ENCODE peak calls at places on chromosomes 5 and 9, in ten cellular contexts. G is SK-N-SH, Q is IMR-90, M is GM12878, X is keratinocyte, S is fibroblast of lung, E is H9, Y is DND-41, L is astrocyte, D is H1. V is an unnamed sample.

GRCh38 chr9:136409557-136410455 is 608 bp downstream of the ENTR1 start:
- DNase-seq in G (peak), Q (peak), M (no peak), X (no peak), S (peak), E (no peak), Y (peak), L (peak), D (no peak), V (peak)

GRCh38 chr9:127170049-127170448 is 47.6 kb upstream of the ANGPTL2 start:
- DNase-seq in G (no peak), Q (no peak), M (no peak), X (no peak), S (no peak), E (no peak), Y (no peak), L (no peak), D (no peak), V (no peak)

GRCh38 chr9:136546697-136547481 is 1.0 kb upstream of the NOTCH1 start:
- DNase-seq in G (peak), Q (peak), M (no peak), X (no peak), S (peak), E (peak), Y (peak), L (no peak), D (no peak), V (peak)

GRCh38 chr5:66494437-66494836 is 101.8 kb upstream of the MAST4 start:
- DNase-seq in G (no peak), Q (no peak), M (no peak), X (no peak), S (no peak), E (peak), Y (no peak), L (no peak), D (peak), V (peak)

GRCh38 chr5:17916451-17916850 is 282.2 kb downstream of the TAF11L14 start:
- DNase-seq in G (no peak), Q (no peak), M (no peak), X (no peak), S (no peak), E (no peak), Y (no peak), L (no peak), D (no peak), V (no peak)

GRCh38 chr5:163760498-163760897 is 255.1 kb downstream of the MAT2B start:
- DNase-seq in G (no peak), Q (peak), M (no peak), X (no peak), S (peak), E (no peak), Y (no peak), L (peak), D (no peak), V (no peak)

GRCh38 chr9:13705913-13706312 is 426.4 kb upstream of the MPDZ start:
- DNase-seq in G (peak), Q (peak), M (no peak), X (no peak), S (peak), E (no peak), Y (no peak), L (peak), D (no peak), V (peak)

GRCh38 chr9:131082774-131083512 is 13.4 kb upstream of the AIF1L start:
- DNase-seq in G (no peak), Q (no peak), M (no peak), X (peak), S (no peak), E (no peak), Y (no peak), L (no peak), D (no peak), V (no peak)

GRCh38 chr5:14397717-14398116 is 183.9 kb upstream of the OTULINL start:
- DNase-seq in G (no peak), Q (peak), M (no peak), X (no peak), S (peak), E (no peak), Y (no peak), L (peak), D (no peak), V (no peak)

GRCh38 chr9:32344551-32345182 is 39.8 kb upstream of the ACO1 start:
- DNase-seq in G (no peak), Q (peak), M (no peak), X (no peak), S (no peak), E (peak), Y (peak), L (no peak), D (peak), V (peak)

GRCh38 chr5:956941-957729 is 51.5 kb upstream of the NKD2 start:
- DNase-seq in G (peak), Q (peak), M (no peak), X (no peak), S (peak), E (peak), Y (peak), L (peak), D (no peak), V (peak)

GRCh38 chr5:154221371-154221896 is 30.9 kb downstream of the GALNT10 start:
- DNase-seq in G (no peak), Q (peak), M (no peak), X (peak), S (peak), E (no peak), Y (peak), L (peak), D (no peak), V (peak)

GRCh38 chr5:174563899-174564298 is 160.5 kb upstream of the MSX2 start:
- DNase-seq in G (peak), Q (peak), M (no peak), X (no peak), S (no peak), E (no peak), Y (no peak), L (no peak), D (no peak), V (no peak)

GRCh38 chr9:136823136-136824046 is 15.6 kb downstream of the RABL6 start:
- DNase-seq in G (no peak), Q (no peak), M (no peak), X (no peak), S (no peak), E (no peak), Y (no peak), L (no peak), D (no peak), V (no peak)

GRCh38 chr9:106797299-106797698 is 65.7 kb upstream of the ZNF462 start:
- DNase-seq in G (no peak), Q (no peak), M (no peak), X (no peak), S (peak), E (no peak), Y (no peak), L (peak), D (no peak), V (no peak)

GRCh38 chr5:125357660-125358059 is 611.2 kb upstream of the ZNF608 start:
- DNase-seq in G (no peak), Q (no peak), M (no peak), X (no peak), S (no peak), E (no peak), Y (no peak), L (no peak), D (no peak), V (no peak)

GRCh38 chr5:88675758-88676636 is 207.0 kb downstream of the MEF2C start:
- DNase-seq in G (peak), Q (peak), M (no peak), X (no peak), S (peak), E (peak), Y (no peak), L (peak), D (no peak), V (peak)

GRCh38 chr5:16515532-16515931 is 49.9 kb upstream of the ZNF622 start:
- DNase-seq in G (no peak), Q (no peak), M (no peak), X (no peak), S (no peak), E (no peak), Y (no peak), L (no peak), D (no peak), V (no peak)

GRCh38 chr9:115115924-115116323 is 2.0 kb downstream of the TNC start:
- DNase-seq in G (no peak), Q (peak), M (no peak), X (no peak), S (peak), E (no peak), Y (no peak), L (peak), D (no peak), V (no peak)
- H3K9ac ChIP-seq in G (peak), Q (peak), M (no peak), X (peak), S (no peak), E (no peak), Y (no peak), L (peak), D (no peak), V (no peak)

GRCh38 chr9:96453625-96454024 is 3.7 kb downstream of the HABP4 start:
- DNase-seq in G (peak), Q (peak), M (no peak), X (no peak), S (peak), E (no peak), Y (no peak), L (peak), D (no peak), V (peak)
- TF ChIP-seq CTCF in G (peak), Q (peak), M (peak), X (peak), S (peak), E (peak), Y (peak), L (peak), D (no peak), V (peak)

GRCh38 chr5:178685386-178686059 is 44.9 kb downstream of the ZNF354A start:
- DNase-seq in G (no peak), Q (no peak), M (no peak), X (no peak), S (no peak), E (no peak), Y (no peak), L (no peak), D (no peak), V (no peak)

GRCh38 chr5:178695560-178695959 is 34.9 kb downstream of the ZNF354A start:
- DNase-seq in G (no peak), Q (no peak), M (no peak), X (no peak), S (no peak), E (no peak), Y (no peak), L (no peak), D (no peak), V (no peak)

GRCh38 chr5:178688551-178688950 is 41.9 kb downstream of the ZNF354A start:
- DNase-seq in G (no peak), Q (no peak), M (no peak), X (no peak), S (no peak), E (no peak), Y (no peak), L (no peak), D (no peak), V (no peak)

DNA sequence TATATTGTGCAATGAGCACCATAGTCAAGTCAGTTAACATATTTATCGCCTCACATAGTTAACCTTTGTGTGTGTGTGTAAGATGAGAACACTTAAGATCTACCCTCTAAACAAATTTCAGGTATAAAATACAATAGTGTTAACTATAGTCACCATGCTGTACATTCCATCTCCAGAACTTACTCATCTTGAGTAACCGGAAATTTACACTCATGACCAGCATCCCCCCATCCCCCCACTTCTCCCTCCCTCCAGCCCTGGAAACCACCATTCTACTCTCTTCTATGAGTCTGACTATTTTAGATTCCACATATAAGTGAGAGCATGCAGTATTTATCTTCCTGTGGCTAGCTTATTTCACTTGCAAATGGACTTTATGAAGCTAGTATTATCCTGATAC is 40.3 kb downstream of the ZNF354A start:
- DNase-seq in G (no peak), Q (no peak), M (no peak), X (no peak), S (no peak), E (no peak), Y (no peak), L (no peak), D (no peak), V (no peak)
- H3K9ac ChIP-seq in G (no peak), Q (no peak), M (no peak), X (no peak), S (no peak), E (no peak), Y (no peak), L (no peak), D (no peak), V (no peak)

GRCh38 chr9:109640232-109641078 is 139.5 kb upstream of the PALM2AKAP2 start:
- DNase-seq in G (peak), Q (peak), M (no peak), X (no peak), S (peak), E (peak), Y (no peak), L (peak), D (no peak), V (peak)
- TF ChIP-seq CTCF in G (no peak), Q (no peak), M (no peak), X (no peak), S (no peak), E (no peak), Y (no peak), L (no peak), D (no peak), V (peak)

DNA sequence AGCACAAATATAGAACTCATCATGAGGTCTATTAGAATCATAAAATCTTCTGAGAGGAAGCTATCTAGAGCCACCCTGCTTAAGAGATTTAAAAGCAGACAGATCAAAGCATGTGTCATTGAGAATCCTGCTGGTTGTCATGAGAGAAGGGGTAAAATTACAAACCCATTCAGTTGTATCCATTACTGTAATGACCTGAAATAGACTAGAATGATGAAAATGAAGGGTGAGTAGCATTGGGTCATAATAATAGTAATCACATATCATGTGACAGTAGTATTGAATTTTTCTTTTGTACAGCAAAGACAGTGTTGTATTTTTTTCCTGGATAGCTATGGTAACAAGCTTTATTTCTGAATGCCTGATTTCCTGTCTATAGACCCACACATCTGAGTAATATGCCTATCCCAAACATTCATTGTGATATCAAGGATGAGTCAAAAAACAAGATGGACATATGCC is 149.0 kb downstream of the PDE4D start:
- DNase-seq in G (no peak), Q (peak), M (no peak), X (no peak), S (peak), E (no peak), Y (no peak), L (peak), D (no peak), V (no peak)
- H3K9ac ChIP-seq in G (peak), Q (no peak), M (no peak), X (peak), S (no peak), E (no peak), Y (no peak), L (peak), D (no peak), V (no peak)

GRCh38 chr5:156482816-156483215 is 155.9 kb downstream of the SGCD start:
- DNase-seq in G (no peak), Q (no peak), M (no peak), X (no peak), S (no peak), E (no peak), Y (no peak), L (no peak), D (no peak), V (no peak)
- TF ChIP-seq CTCF in G (no peak), Q (no peak), M (no peak), X (no peak), S (no peak), E (no peak), Y (no peak), L (no peak), D (no peak), V (no peak)

V was measured in neural progenitor cell.